ENCODE peak calls at places on chromosomes 11 and 22, in six cellular contexts. X, P, V, J, G and R are unnamed samples.

GRCh38 chr11:73453562-73453961 is 77.4 kb downstream of the RELT start:
- DNase-seq in X (no peak), P (no peak), V (no peak), J (peak), G (no peak), R (no peak)

GRCh38 chr11:78210000-78210608 is 21.4 kb downstream of the USP35 start:
- DNase-seq in X (no peak), P (no peak), V (no peak), J (no peak), G (no peak), R (no peak)

GRCh38 chr11:72700026-72700610 is 25.9 kb upstream of the PDE2A start:
- DNase-seq in X (no peak), P (no peak), V (no peak), J (peak), G (no peak), R (no peak)

GRCh38 chr22:25136953-25137576 is 62.6 kb upstream of the CRYBB3 start:
- DNase-seq in X (no peak), P (no peak), V (no peak), J (no peak), G (no peak), R (no peak)

GRCh38 chr11:128407962-128408361 is 179.4 kb downstream of the ETS1 start:
- DNase-seq in X (no peak), P (no peak), V (no peak), J (peak), G (no peak), R (no peak)

GRCh38 chr11:58578635-58579191 is at the start of gene ZFP91:
- DNase-seq in X (peak), P (peak), V (peak), J (peak), G (peak), R (peak)

GRCh38 chr11:103959279-103959930 is 77.0 kb upstream of the DDI1 start:
- DNase-seq in X (peak), P (no peak), V (no peak), J (peak), G (no peak), R (no peak)

GRCh38 chr22:19535001-19535400 is 10.8 kb upstream of the CLDN5 start:
- DNase-seq in X (no peak), P (no peak), V (no peak), J (no peak), G (no peak), R (no peak)

GRCh38 chr11:94928146-94928995 is 45.0 kb downstream of the CWC15 start:
- DNase-seq in X (no peak), P (no peak), V (no peak), J (peak), G (no peak), R (no peak)

GRCh38 chr11:116061322-116061721 is 557.1 kb upstream of the CADM1 start:
- DNase-seq in X (no peak), P (no peak), V (no peak), J (no peak), G (no peak), R (no peak)

GRCh38 chr11:124079631-124080318 is 35.5 kb upstream of the VWA5A start:
- DNase-seq in X (no peak), P (no peak), V (no peak), J (no peak), G (no peak), R (no peak)

GRCh38 chr11:40819230-40819629 is 640.2 kb downstream of the LRRC4C start:
- DNase-seq in X (no peak), P (no peak), V (no peak), J (no peak), G (no peak), R (no peak)

GRCh38 chr11:61873588-61874459 is 17.5 kb downstream of the FADS3 start:
- DNase-seq in X (no peak), P (no peak), V (no peak), J (no peak), G (no peak), R (no peak)

GRCh38 chr22:26646158-26646557 is 11.2 kb upstream of the MIAT start:
- DNase-seq in X (no peak), P (no peak), V (no peak), J (peak), G (no peak), R (no peak)

GRCh38 chr11:118306556-118306955 is 2.0 kb downstream of the CD3E start:
- DNase-seq in X (peak), P (peak), V (no peak), J (no peak), G (no peak), R (no peak)

GRCh38 chr22:44755000-44755399 is 2.6 kb downstream of the ARHGAP8 start:
- DNase-seq in X (no peak), P (no peak), V (no peak), J (no peak), G (no peak), R (no peak)

GRCh38 chr11:209275-210121 is 2.0 kb downstream of the RIC8A start:
- DNase-seq in X (no peak), P (no peak), V (no peak), J (peak), G (no peak), R (no peak)

GRCh38 chr11:85423331-85423730 is 203.8 kb downstream of the DLG2 start:
- DNase-seq in X (no peak), P (no peak), V (peak), J (no peak), G (no peak), R (no peak)

GRCh38 chr11:66340596-66341501 is 4.1 kb downstream of the BRMS1 start:
- DNase-seq in X (no peak), P (no peak), V (no peak), J (no peak), G (no peak), R (no peak)

GRCh38 chr11:86934263-86934932 is 20.8 kb downstream of the FZD4 start:
- DNase-seq in X (no peak), P (no peak), V (no peak), J (no peak), G (no peak), R (no peak)

GRCh38 chr11:86067230-86068137 is 1.4 kb downstream of the PICALM start:
- DNase-seq in X (peak), P (no peak), V (no peak), J (no peak), G (no peak), R (no peak)

GRCh38 chr11:120305286-120305685 is 19.8 kb upstream of the TLCD5 start:
- DNase-seq in X (no peak), P (no peak), V (no peak), J (no peak), G (no peak), R (no peak)

GRCh38 chr11:35641206-35641885 is 21.2 kb upstream of the TRIM44 start:
- DNase-seq in X (no peak), P (no peak), V (no peak), J (no peak), G (no peak), R (no peak)

GRCh38 chr11:119482561-119483001 is 59.6 kb upstream of the THY1 start:
- DNase-seq in X (no peak), P (no peak), V (no peak), J (no peak), G (no peak), R (no peak)